ENCODE peak calls at places on chromosomes 7 and 10, in seven cellular contexts. K is stomach, U is A549, Z is heart left ventricle, G is A673, S is WERI-Rb-1, C is PC-3. Q is an unnamed sample. For H3K9me3, the result is how much of the 10 kb centered on the place peaks cover.

GRCh38 chr10:110226926-110227641 is 19.7 kb downstream of the MXI1 start:
- DNase-seq in Z (peak), K (peak), C (no peak), G (peak), U (no peak), S (peak), Q (peak)

GRCh38 chr10:86438091-86438749 is 71.6 kb upstream of the GRID1 start:
- DNase-seq in Z (no peak), U (no peak), C (no peak), S (no peak), G (no peak), K (no peak), Q (peak)

GRCh38 chr7:36002900-36003299 is 150.2 kb upstream of the EEPD1 start:
- DNase-seq in Z (no peak), S (no peak), C (no peak), K (no peak), G (no peak), U (no peak), Q (no peak)

GRCh38 chr10:62380002-62380401 is 5.8 kb downstream of the ZNF365 start:
- DNase-seq in C (peak), K (no peak), U (peak), S (no peak), Z (no peak), G (peak), Q (no peak)

GRCh38 chr7:98168181-98168903 is 42.9 kb upstream of the BHLHA15 start:
- DNase-seq in K (peak), G (peak), Z (no peak), U (peak), S (peak), C (peak), Q (peak)

GRCh38 chr10:130905386-130905785 is 406.1 kb downstream of the TCERG1L start:
- DNase-seq in G (no peak), S (no peak), Z (no peak), U (no peak), K (no peak), C (no peak), Q (no peak)

GRCh38 chr7:140402178-140402835 is 1.6 kb upstream of the RAB19 start:
- DNase-seq in S (no peak), K (no peak), U (no peak), Z (no peak), G (no peak), C (peak), Q (no peak)

GRCh38 chr7:30452278-30452930 is 26.2 kb downstream of the NOD1 start:
- DNase-seq in C (no peak), G (no peak), S (no peak), K (no peak), U (no peak), Z (no peak), Q (no peak)

DNA sequence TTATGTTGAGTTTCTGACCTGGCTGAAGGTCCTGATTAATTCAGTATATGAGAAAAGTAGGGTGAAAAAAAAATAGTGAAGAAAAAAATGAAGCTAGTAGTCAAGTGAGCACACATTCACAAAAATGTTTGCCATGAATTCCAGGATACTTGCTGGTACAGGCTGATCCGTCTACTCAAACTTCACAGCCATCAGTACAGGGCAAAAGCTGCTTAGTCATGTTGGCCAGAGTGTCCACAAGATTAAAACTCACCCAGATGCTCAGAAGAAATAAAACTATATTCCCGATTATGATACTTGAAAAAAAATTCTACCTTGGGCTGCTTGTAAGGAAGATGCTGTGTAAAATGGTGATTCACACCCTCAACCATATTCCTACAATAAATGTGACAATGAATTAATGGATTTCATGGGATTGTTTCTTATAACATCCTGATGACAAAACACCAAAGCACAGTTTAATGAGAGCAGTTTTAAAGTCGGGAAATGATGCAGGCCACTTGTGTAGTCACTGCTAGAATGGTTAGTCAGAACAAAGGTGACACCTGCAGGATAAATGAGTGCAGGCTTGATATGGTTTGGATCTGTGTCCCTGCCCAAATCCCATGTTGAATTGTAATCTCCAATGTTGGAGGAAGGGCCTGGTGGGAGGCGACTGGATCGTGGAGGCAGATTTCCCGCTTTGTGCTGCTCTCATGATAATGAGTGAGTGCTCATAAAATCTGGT is 49.2 kb upstream of the ANKRD1 start:
- DNase-seq in S (no peak), Z (no peak), U (peak), K (no peak), G (peak), C (peak), Q (no peak)
- TF ChIP-seq CTCF in S (no peak), Z (no peak), U (no peak), K (no peak), G (no peak), C (peak), Q (no peak)

DNA sequence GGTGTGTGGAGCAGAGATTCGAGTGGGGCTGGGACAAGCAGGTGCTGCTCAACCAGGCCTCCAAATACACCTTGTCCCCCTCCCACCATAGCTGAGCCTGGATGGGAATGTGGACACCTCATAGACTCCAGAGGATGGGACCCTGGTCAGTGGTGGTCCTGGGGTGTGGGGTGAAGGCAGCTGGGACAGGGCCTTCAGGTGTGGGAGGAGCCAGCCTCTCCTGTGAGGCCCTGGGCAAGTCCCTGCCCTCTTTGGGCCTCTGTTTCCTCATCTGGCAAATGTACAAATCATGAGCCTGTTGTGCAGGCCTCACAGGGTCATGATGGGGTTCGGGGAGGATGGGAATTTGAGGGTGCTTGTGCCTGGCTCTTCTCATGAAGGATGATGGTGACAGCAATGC is 362.9 kb upstream of the NUPR2 start:
- DNase-seq in C (no peak), Z (no peak), S (no peak), K (no peak), G (no peak), U (no peak), Q (no peak)
- H3K9me3 ChIP-seq in C (under half), Z (half or more), S (under half), K (half or more), G (under half), U (under half), Q (under half)

DNA sequence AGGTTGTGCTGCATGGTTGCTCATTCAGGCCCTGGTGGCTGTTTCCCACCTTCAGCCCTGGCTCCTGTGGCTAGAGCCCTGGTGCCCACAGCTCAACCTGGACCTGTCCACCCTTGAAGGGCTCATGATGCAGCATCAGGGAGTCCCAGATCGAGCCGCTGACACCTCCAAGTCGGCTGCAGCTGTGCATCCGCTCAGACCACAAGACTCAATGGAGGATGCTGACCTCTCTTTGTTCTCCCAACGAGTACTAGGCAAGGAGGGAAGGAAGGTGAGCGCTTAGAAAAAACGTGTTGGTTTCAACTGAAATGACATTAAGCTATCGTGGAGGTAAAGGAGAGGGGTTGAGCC is 9.5 kb upstream of the C10orf95 start:
- DNase-seq in G (no peak), S (no peak), K (no peak), C (no peak), U (no peak), Z (no peak), Q (no peak)
- TF ChIP-seq CTCF in G (no peak), S (no peak), K (no peak), C (no peak), U (no peak), Z (no peak), Q (no peak)

DNA sequence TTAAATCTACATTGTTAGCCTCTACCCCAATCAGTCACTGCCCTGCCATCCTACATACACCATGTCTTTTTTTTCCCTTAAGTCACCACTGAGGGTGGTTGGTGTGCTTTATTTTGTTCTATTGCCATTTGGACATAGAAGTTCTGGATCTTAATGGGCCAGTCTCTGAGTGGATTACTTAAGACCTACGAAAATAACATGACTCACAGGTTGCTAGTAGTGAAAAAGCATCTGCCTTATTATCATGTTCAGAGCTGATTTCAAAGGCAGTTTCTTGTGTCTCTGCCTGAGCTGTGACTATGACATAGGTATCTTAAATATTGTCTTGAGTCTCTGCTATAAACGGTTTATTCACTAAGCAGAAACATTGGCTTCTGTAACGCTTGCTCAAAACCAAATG is 410.8 kb downstream of the MDFIC start:
- DNase-seq in G (no peak), S (no peak), K (no peak), C (no peak), U (no peak), Z (no peak), Q (no peak)
- H3K9me3 ChIP-seq in G (under half), S (under half), K (under half), C (under half), U (under half), Z (under half), Q (under half)

Q was measured in right lobe of liver.